ENCODE peak calls at places on chromosomes 6 and 20, in ten cellular contexts. M, G, O, V, S, W, Q, U, N and R are unnamed samples.

GRCh38 chr6:80335061-80335660 is 228.7 kb downstream of the BCKDHB start:
- DNase-seq in Q (no peak), M (peak), N (no peak), S (no peak), G (no peak), W (no peak), O (no peak), U (no peak), V (no peak), R (no peak)

GRCh38 chr20:13995086-13995665 is at the start of gene MACROD2:
- DNase-seq in Q (peak), W (peak), G (peak), S (peak), N (peak), V (peak), M (peak), U (no peak), O (peak), R (peak)

GRCh38 chr20:3330046-3330741 is 77.3 kb downstream of the DNAAF9 start:
- DNase-seq in G (no peak), W (no peak), U (no peak), Q (no peak), O (no peak), S (no peak), M (peak), N (no peak), V (no peak), R (no peak)

GRCh38 chr6:112415366-112415765 is 68.2 kb downstream of the RFPL4B start:
- DNase-seq in W (no peak), O (no peak), N (no peak), U (no peak), M (no peak), S (no peak), V (no peak), Q (no peak), G (peak), R (no peak)

GRCh38 chr6:73121421-73121993 is 103.8 kb downstream of the KHDC1L start:
- DNase-seq in N (no peak), M (peak), G (peak), O (peak), S (no peak), V (no peak), W (peak), Q (no peak), U (no peak), R (no peak)

GRCh38 chr20:16842721-16843120 is 94.6 kb downstream of the OTOR start:
- DNase-seq in G (no peak), Q (no peak), N (no peak), S (no peak), M (no peak), W (no peak), U (no peak), O (no peak), V (no peak), R (no peak)

GRCh38 chr20:20003088-20003954 is 13.8 kb upstream of the NAA20 start:
- DNase-seq in V (no peak), Q (no peak), O (no peak), N (peak), S (peak), W (no peak), U (no peak), G (no peak), M (peak), R (no peak)

GRCh38 chr6:10690651-10691445 is 3.6 kb downstream of the C6orf52 start:
- DNase-seq in M (peak), W (no peak), G (peak), S (no peak), U (no peak), O (no peak), Q (no peak), N (no peak), V (no peak), R (no peak)

GRCh38 chr20:61127311-61128044 is 124.6 kb upstream of the CDH4 start:
- DNase-seq in G (no peak), Q (no peak), W (peak), O (peak), S (no peak), M (peak), N (no peak), V (no peak), U (no peak), R (no peak)

GRCh38 chr6:10460096-10460495 is 45.2 kb upstream of the TFAP2A start:
- DNase-seq in N (no peak), S (no peak), M (no peak), V (no peak), U (no peak), G (no peak), W (no peak), Q (no peak), O (no peak), R (no peak)

GRCh38 chr20:3046677-3047462 is 1.0 kb downstream of the MRPS26 start:
- DNase-seq in V (no peak), W (no peak), O (no peak), N (no peak), G (no peak), M (no peak), S (peak), Q (no peak), U (no peak), R (no peak)

GRCh38 chr6:40897390-40898003 is 141.5 kb downstream of the UNC5CL start:
- DNase-seq in U (no peak), N (no peak), W (no peak), S (no peak), V (no peak), G (no peak), O (no peak), Q (no peak), M (no peak), R (no peak)

GRCh38 chr6:142735182-142735581 is 209.8 kb downstream of the HIVEP2 start:
- DNase-seq in U (no peak), N (no peak), M (peak), V (no peak), O (no peak), Q (no peak), W (no peak), S (no peak), G (no peak), R (no peak)

GRCh38 chr6:30483677-30484279 is 5.5 kb upstream of the HLA-E start:
- DNase-seq in O (peak), V (no peak), W (peak), Q (no peak), U (no peak), G (peak), S (no peak), M (peak), N (peak), R (no peak)

GRCh38 chr20:60599381-60599780 is 641.2 kb downstream of the CDH26 start:
- DNase-seq in O (no peak), W (no peak), V (no peak), N (no peak), S (no peak), M (no peak), Q (no peak), G (no peak), U (no peak), R (no peak)

GRCh38 chr20:18987781-18988360 is 174.3 kb downstream of the SCP2D1 start:
- DNase-seq in S (no peak), U (no peak), N (no peak), M (no peak), Q (no peak), O (no peak), V (no peak), G (no peak), W (no peak), R (no peak)

GRCh38 chr20:37789408-37789807 is 95.6 kb downstream of the CTNNBL1 start:
- DNase-seq in S (no peak), O (no peak), Q (no peak), N (no peak), U (no peak), G (no peak), V (no peak), M (no peak), W (no peak), R (no peak)

GRCh38 chr20:38789503-38790209 is 15.8 kb upstream of the PPP1R16B start:
- DNase-seq in Q (no peak), W (peak), N (no peak), O (no peak), U (no peak), S (no peak), M (peak), G (peak), V (no peak), R (no peak)

GRCh38 chr6:33856655-33857054 is 52.9 kb upstream of the MLN start:
- DNase-seq in S (no peak), M (peak), G (no peak), U (peak), N (no peak), W (peak), V (no peak), O (no peak), Q (no peak), R (no peak)

GRCh38 chr6:16872543-16873230 is 111.4 kb upstream of the ATXN1 start:
- DNase-seq in N (no peak), M (no peak), O (no peak), U (no peak), V (no peak), S (no peak), G (no peak), W (no peak), Q (no peak), R (no peak)

GRCh38 chr6:122995930-122996796 is at the start of gene CLVS2:
- DNase-seq in O (peak), Q (peak), M (no peak), G (no peak), S (no peak), N (no peak), W (no peak), U (no peak), V (no peak), R (peak)

GRCh38 chr20:25408170-25408547 is 686 bp downstream of the GINS1 start:
- DNase-seq in V (no peak), S (no peak), M (no peak), N (no peak), U (no peak), O (no peak), Q (no peak), W (no peak), G (no peak), R (no peak)

GRCh38 chr6:134295953-134296553 is 21.9 kb downstream of the SGK1 start:
- DNase-seq in G (peak), N (no peak), Q (no peak), V (no peak), M (peak), O (peak), W (peak), U (no peak), S (no peak), R (no peak)

GRCh38 chr6:64411226-64411625 is 775.6 kb downstream of the PHF3 start:
- DNase-seq in M (no peak), W (no peak), G (no peak), O (peak), N (no peak), V (no peak), Q (no peak), U (no peak), S (no peak), R (no peak)

GRCh38 chr20:50339196-50339901 is 148.7 kb downstream of the CEBPB start:
- DNase-seq in M (peak), W (no peak), O (peak), N (no peak), S (no peak), V (no peak), Q (no peak), G (peak), U (no peak), R (no peak)

GRCh38 chr6:32972353-32973143 is 4.2 kb downstream of the BRD2 start:
- DNase-seq in U (peak), M (no peak), G (no peak), W (no peak), V (no peak), O (no peak), S (peak), Q (no peak), N (no peak), R (no peak)

GRCh38 chr6:53326372-53327016 is 22.3 kb downstream of the ELOVL5 start:
- DNase-seq in O (peak), Q (no peak), U (no peak), V (no peak), S (peak), W (peak), M (peak), N (peak), G (peak), R (no peak)

GRCh38 chr6:156068870-156069269 is 613.2 kb upstream of the NOX3 start:
- DNase-seq in G (no peak), V (no peak), Q (no peak), U (no peak), M (no peak), W (no peak), N (no peak), S (no peak), O (no peak), R (no peak)